ENCODE peak calls at places on chromosomes 2 and 18, in seven cellular contexts. W, F, K, I, N, U and C are unnamed samples.
A peak's percentile ranks its signal among the peaks of the same experiment; 100 is the strongest.

GRCh38 chr18:76619342-76620315 is 124.6 kb upstream of the ZNF516 start:
- DNase-seq in W (no peak), F (peak; percentile 74), K (no peak), I (peak; percentile 70), N (peak; percentile 91), U (no peak), C (peak; percentile 95)

GRCh38 chr2:105627530-105627929 is 117.2 kb upstream of the NCK2 start:
- DNase-seq in W (no peak), F (no peak), K (no peak), I (no peak), N (no peak), U (no peak), C (no peak)

GRCh38 chr2:120390381-120391055 is 44.6 kb downstream of the INHBB start:
- DNase-seq in W (no peak), F (peak; percentile 45), K (no peak), I (peak; percentile 6), N (no peak), U (no peak), C (no peak)

GRCh38 chr2:208426414-208426813 is 19.8 kb downstream of the PTH2R start:
- DNase-seq in W (no peak), F (no peak), K (no peak), I (no peak), N (no peak), U (no peak), C (no peak)

GRCh38 chr2:20597868-20598183 is 53.1 kb downstream of the HS1BP3 start:
- DNase-seq in W (no peak), F (peak; percentile 67), K (no peak), I (peak; percentile 15), N (no peak), U (no peak), C (no peak)

GRCh38 chr2:10223932-10224720 is 78.6 kb upstream of the HPCAL1 start:
- DNase-seq in W (no peak), F (peak; percentile 31), K (no peak), I (no peak), N (no peak), U (no peak), C (no peak)

GRCh38 chr2:70785137-70785911 is 5.1 kb downstream of the FIGLA start:
- DNase-seq in W (no peak), F (no peak), K (no peak), I (no peak), N (peak; percentile 37), U (peak; percentile 11), C (peak; percentile 59)

GRCh38 chr2:45353879-45354278 is 257.2 kb downstream of the SRBD1 start:
- DNase-seq in W (peak; percentile 90), F (no peak), K (peak; percentile 92), I (no peak), N (peak; percentile 98), U (no peak), C (peak; percentile 60)

GRCh38 chr2:152466925-152467676 is 132.1 kb downstream of the FMNL2 start:
- DNase-seq in W (no peak), F (no peak), K (no peak), I (no peak), N (peak; percentile 81), U (no peak), C (peak; percentile 94)
- H3K4me3 ChIP-seq in W (no peak overlapping the region), F (no peak overlapping the region), K (no peak overlapping the region), I (no peak overlapping the region), N (no peak overlapping the region), U (no peak overlapping the region), C (no peak overlapping the region)

DNA sequence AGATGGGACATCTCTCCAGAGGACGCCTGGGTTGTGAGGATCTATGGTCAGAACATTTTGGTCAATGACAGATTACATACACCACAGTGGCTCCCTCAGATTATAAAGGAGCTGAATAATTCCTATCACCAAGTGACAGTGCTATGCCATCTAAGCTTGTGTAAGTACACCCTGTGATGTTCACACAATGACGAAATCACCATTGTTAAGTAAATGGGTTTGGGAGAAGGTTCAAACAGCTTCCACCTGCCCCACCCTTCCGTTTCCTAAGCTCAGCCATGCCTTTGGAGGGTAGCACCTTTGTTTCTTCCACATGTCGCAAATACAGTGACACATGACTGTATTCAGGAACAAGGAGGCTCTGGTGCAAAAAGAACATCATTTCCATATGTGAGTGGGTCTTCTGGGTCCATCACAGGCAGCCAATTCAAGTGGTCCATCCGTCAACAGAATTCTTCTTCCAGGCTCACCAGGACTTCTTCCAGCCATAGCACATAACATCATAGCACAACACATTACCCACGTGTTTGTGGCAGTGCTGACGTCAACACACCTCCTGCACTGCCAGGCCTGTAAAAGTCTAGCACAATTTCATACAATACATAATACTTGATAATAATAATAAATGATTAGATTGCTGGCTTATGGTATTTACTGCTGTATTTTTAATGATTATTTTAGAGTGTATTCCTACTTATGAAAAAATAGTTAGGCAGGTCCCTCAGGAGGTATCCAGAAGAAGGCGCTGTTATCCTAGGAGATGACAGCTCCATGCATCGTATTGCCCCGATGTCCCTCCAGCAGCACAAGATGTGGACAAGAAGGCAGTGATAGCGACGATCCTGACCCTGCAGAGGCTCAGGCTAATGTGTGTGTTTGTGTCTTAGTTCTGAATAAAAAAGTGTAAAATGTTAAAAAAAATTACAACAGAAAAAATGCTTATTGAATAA is 264.8 kb downstream of the ANAPC1 start:
- DNase-seq in W (no peak), F (no peak), K (no peak), I (no peak), N (peak; percentile 44), U (no peak), C (peak; percentile 39)
- TF ChIP-seq CTCF in W (no peak), F (no peak), K (no peak), I (no peak), N (peak; percentile 29), U (no peak), C (peak; percentile 22)

GRCh38 chr2:232698552-232699091 is 1.5 kb downstream of the GIGYF2 start:
- DNase-seq in W (no peak), F (no peak), K (no peak), I (no peak), N (peak; percentile 14), U (no peak), C (no peak)
- H3K4me3 ChIP-seq in W (peak overlapping the region; percentile 98), F (peak overlapping the region; percentile 96), K (peak overlapping the region; percentile 73), I (peak overlapping the region; percentile 98), N (peak overlapping the region; percentile 95), U (peak overlapping the region; percentile 92), C (peak overlapping the region; percentile 86)

GRCh38 chr2:65786765-65787164 is 354.4 kb upstream of the SPRED2 start:
- DNase-seq in W (no peak), F (no peak), K (no peak), I (no peak), N (no peak), U (no peak), C (no peak)
- TF ChIP-seq CTCF in W (no peak), F (no peak), K (no peak), I (no peak), N (no peak), U (no peak), C (no peak)

GRCh38 chr2:210502997-210503621 is 26.6 kb upstream of the LANCL1 start:
- DNase-seq in W (no peak), F (no peak), K (peak; percentile 14), I (no peak), N (peak; percentile 56), U (no peak), C (peak; percentile 46)

DNA sequence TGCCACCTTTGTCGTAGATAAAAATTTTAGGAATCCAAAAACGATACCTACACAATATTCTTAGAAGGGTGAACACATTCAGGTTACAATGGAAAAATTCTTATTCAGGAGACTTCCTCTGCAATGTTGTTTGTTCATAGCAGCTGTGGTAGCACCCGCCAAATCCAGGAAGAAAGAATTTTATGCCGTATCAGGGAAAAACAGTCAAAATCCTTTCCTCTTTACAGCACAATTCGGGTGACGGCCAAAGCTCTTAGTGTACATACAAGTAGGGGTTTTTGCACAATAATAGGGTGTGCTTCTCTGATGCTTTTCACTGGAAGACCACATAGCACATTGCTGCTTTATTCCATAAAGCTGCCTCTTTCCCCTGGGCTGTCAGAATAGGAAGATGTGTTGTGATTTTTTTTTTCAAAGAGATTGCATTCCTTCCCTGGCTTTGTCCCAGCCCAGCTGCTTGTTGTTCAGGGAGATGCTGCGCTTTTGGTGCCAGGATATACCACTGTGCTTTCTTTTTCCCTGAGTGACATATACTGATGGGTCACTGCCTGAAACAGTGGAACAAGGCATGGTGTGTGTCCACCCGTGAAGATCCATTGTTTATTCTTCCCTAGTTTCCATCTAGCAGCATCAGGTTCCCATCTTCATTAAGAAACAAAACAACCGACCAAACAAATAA is 27.2 kb upstream of the LANCL1 start:
- DNase-seq in W (no peak), F (no peak), K (no peak), I (no peak), N (no peak), U (no peak), C (no peak)
- H3K4me3 ChIP-seq in W (no peak overlapping the region), F (no peak overlapping the region), K (no peak overlapping the region), I (no peak overlapping the region), N (no peak overlapping the region), U (no peak overlapping the region), C (no peak overlapping the region)

DNA sequence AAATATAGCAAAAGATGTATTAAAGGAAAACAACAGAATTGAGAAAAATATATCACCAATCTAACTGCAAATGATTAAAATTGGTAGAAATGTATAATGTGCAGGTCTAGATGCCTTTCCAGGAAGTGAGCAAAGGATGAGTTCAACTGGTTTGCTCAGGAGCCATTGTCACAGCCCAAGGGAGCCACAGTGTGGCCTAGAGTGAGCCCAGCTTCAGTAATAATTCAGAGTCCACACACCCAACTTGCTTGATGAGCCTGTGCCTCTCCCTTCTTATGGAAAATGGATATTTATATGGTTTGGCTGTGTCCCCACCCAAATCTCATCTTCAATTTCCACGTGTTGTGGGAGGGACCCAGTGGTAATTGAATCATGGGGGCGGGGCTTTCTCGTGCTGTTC is 92.2 kb upstream of the ASAP2 start:
- DNase-seq in W (no peak), F (no peak), K (no peak), I (no peak), N (peak; percentile 19), U (no peak), C (peak; percentile 55)
- TF ChIP-seq CTCF in W (no peak), F (no peak), K (peak; percentile 13), I (no peak), N (peak; percentile 7), U (no peak), C (peak; percentile 42)

GRCh38 chr2:33136056-33136455 is 189.3 kb downstream of the LTBP1 start:
- DNase-seq in W (no peak), F (no peak), K (no peak), I (no peak), N (peak; percentile 57), U (no peak), C (no peak)
- H3K4me3 ChIP-seq in W (peak overlapping the region; percentile 83), F (peak overlapping the region; percentile 56), K (peak overlapping the region; percentile 46), I (peak overlapping the region; percentile 47), N (peak overlapping the region; percentile 90), U (no peak overlapping the region), C (no peak overlapping the region)

GRCh38 chr2:59789523-59789922 is 763.9 kb downstream of the BCL11A start:
- DNase-seq in W (no peak), F (no peak), K (no peak), I (no peak), N (no peak), U (no peak), C (no peak)
- TF ChIP-seq CTCF in W (no peak), F (no peak), K (no peak), I (no peak), N (no peak), U (no peak), C (no peak)